ENCODE peak calls at places on chromosomes 1 and 21, in seven cellular contexts. One of them, this sample, is unnamed.

GRCh38 chr1:157776971-157777386 is at the start of gene FCRL2:
- DNase-seq in IMR-90: no peak
- DNase-seq in body of pancreas: no peak
- DNase-seq in pancreas: no peak
- DNase-seq in cardiac muscle cell: no peak
- DNase-seq in lung: no peak
- DNase-seq in heart right ventricle: no peak
- DNase-seq in this sample: no peak

GRCh38 chr1:156870734-156871133 is 10.1 kb downstream of the NTRK1 start:
- DNase-seq in IMR-90: peak; percentile 93
- DNase-seq in body of pancreas: no peak
- DNase-seq in pancreas: no peak
- DNase-seq in cardiac muscle cell: no peak
- DNase-seq in lung: no peak
- DNase-seq in heart right ventricle: no peak
- DNase-seq in this sample: peak; percentile 51

GRCh38 chr1:222928212-222928611 is 113.4 kb downstream of the DISP1 start:
- DNase-seq in IMR-90: peak; percentile 21
- DNase-seq in body of pancreas: peak; percentile 79
- DNase-seq in pancreas: peak; percentile 62
- DNase-seq in cardiac muscle cell: peak; percentile 91
- DNase-seq in lung: peak; percentile 49
- DNase-seq in heart right ventricle: peak; percentile 53
- DNase-seq in this sample: no peak

GRCh38 chr1:147292635-147293251 is 50.3 kb downstream of the CHD1L start:
- DNase-seq in IMR-90: peak; percentile 99
- DNase-seq in body of pancreas: no peak
- DNase-seq in pancreas: no peak
- DNase-seq in cardiac muscle cell: no peak
- DNase-seq in lung: no peak
- DNase-seq in heart right ventricle: no peak
- DNase-seq in this sample: peak; percentile 86

GRCh38 chr1:4004635-4005430 is 104.8 kb upstream of the C1orf174 start:
- DNase-seq in IMR-90: no peak
- DNase-seq in body of pancreas: no peak
- DNase-seq in pancreas: no peak
- DNase-seq in cardiac muscle cell: no peak
- DNase-seq in lung: no peak
- DNase-seq in heart right ventricle: no peak
- DNase-seq in this sample: no peak

GRCh38 chr1:55053265-55053954 is 14.1 kb downstream of the PCSK9 start:
- DNase-seq in IMR-90: no peak
- DNase-seq in body of pancreas: peak; percentile 40
- DNase-seq in pancreas: no peak
- DNase-seq in cardiac muscle cell: no peak
- DNase-seq in lung: peak; percentile 42
- DNase-seq in heart right ventricle: no peak
- DNase-seq in this sample: no peak

GRCh38 chr1:178086294-178087255 is 7.3 kb upstream of the RASAL2 start:
- DNase-seq in IMR-90: peak; percentile 75
- DNase-seq in body of pancreas: peak; percentile 9
- DNase-seq in pancreas: no peak
- DNase-seq in cardiac muscle cell: no peak
- DNase-seq in lung: peak; percentile 44
- DNase-seq in heart right ventricle: no peak
- DNase-seq in this sample: no peak

GRCh38 chr1:119228318-119228717 is 87.9 kb upstream of the WARS2 start:
- DNase-seq in IMR-90: no peak
- DNase-seq in body of pancreas: no peak
- DNase-seq in pancreas: no peak
- DNase-seq in cardiac muscle cell: no peak
- DNase-seq in lung: no peak
- DNase-seq in heart right ventricle: no peak
- DNase-seq in this sample: no peak

GRCh38 chr1:37159102-37159501 is 124.8 kb upstream of the GRIK3 start:
- DNase-seq in IMR-90: no peak
- DNase-seq in body of pancreas: no peak
- DNase-seq in pancreas: no peak
- DNase-seq in cardiac muscle cell: no peak
- DNase-seq in lung: no peak
- DNase-seq in heart right ventricle: no peak
- DNase-seq in this sample: no peak

GRCh38 chr1:16981269-16981849 is 939 bp upstream of the MFAP2 start:
- DNase-seq in IMR-90: peak; percentile 92
- DNase-seq in body of pancreas: no peak
- DNase-seq in pancreas: no peak
- DNase-seq in cardiac muscle cell: no peak
- DNase-seq in lung: no peak
- DNase-seq in heart right ventricle: no peak
- DNase-seq in this sample: peak; percentile 64

GRCh38 chr1:230632273-230632873 is 9.9 kb upstream of the COG2 start:
- DNase-seq in IMR-90: peak; percentile 24
- DNase-seq in body of pancreas: peak; percentile 54
- DNase-seq in pancreas: no peak
- DNase-seq in cardiac muscle cell: peak; percentile 60
- DNase-seq in lung: no peak
- DNase-seq in heart right ventricle: no peak
- DNase-seq in this sample: no peak

GRCh38 chr1:115668579-115668978 is 26.8 kb downstream of the VANGL1 start:
- DNase-seq in IMR-90: peak; percentile 57
- DNase-seq in body of pancreas: no peak
- DNase-seq in pancreas: no peak
- DNase-seq in cardiac muscle cell: no peak
- DNase-seq in lung: no peak
- DNase-seq in heart right ventricle: no peak
- DNase-seq in this sample: no peak

GRCh38 chr21:10521091-10521598 is at the start of gene TPTE:
- DNase-seq in IMR-90: no peak
- DNase-seq in body of pancreas: no peak
- DNase-seq in pancreas: no peak
- DNase-seq in cardiac muscle cell: no peak
- DNase-seq in lung: no peak
- DNase-seq in heart right ventricle: no peak
- DNase-seq in this sample: no peak

GRCh38 chr1:9434247-9434646 is 105.0 kb upstream of the SLC25A33 start:
- DNase-seq in IMR-90: no peak
- DNase-seq in body of pancreas: no peak
- DNase-seq in pancreas: no peak
- DNase-seq in cardiac muscle cell: no peak
- DNase-seq in lung: no peak
- DNase-seq in heart right ventricle: no peak
- DNase-seq in this sample: no peak

GRCh38 chr1:160124709-160125478 is 9.3 kb downstream of the ATP1A2 start:
- DNase-seq in IMR-90: peak; percentile 89
- DNase-seq in body of pancreas: peak; percentile 30
- DNase-seq in pancreas: no peak
- DNase-seq in cardiac muscle cell: no peak
- DNase-seq in lung: peak; percentile 35
- DNase-seq in heart right ventricle: no peak
- DNase-seq in this sample: peak; percentile 76

GRCh38 chr1:15148004-15148403 is 5.5 kb upstream of the TMEM51 start:
- DNase-seq in IMR-90: no peak
- DNase-seq in body of pancreas: no peak
- DNase-seq in pancreas: no peak
- DNase-seq in cardiac muscle cell: no peak
- DNase-seq in lung: no peak
- DNase-seq in heart right ventricle: no peak
- DNase-seq in this sample: no peak

GRCh38 chr1:117366982-117367768 is at the start of gene MAN1A2:
- DNase-seq in IMR-90: peak; percentile 69
- DNase-seq in body of pancreas: peak; percentile 95
- DNase-seq in pancreas: peak; percentile 93
- DNase-seq in cardiac muscle cell: peak; percentile 85
- DNase-seq in lung: peak; percentile 90
- DNase-seq in heart right ventricle: peak; percentile 91
- DNase-seq in this sample: no peak

GRCh38 chr1:8194481-8195227 is 123.3 kb upstream of the SLC45A1 start:
- DNase-seq in IMR-90: peak; percentile 67
- DNase-seq in body of pancreas: no peak
- DNase-seq in pancreas: no peak
- DNase-seq in cardiac muscle cell: no peak
- DNase-seq in lung: no peak
- DNase-seq in heart right ventricle: no peak
- DNase-seq in this sample: no peak

GRCh38 chr1:10495475-10495817 is 20.7 kb downstream of the PEX14 start:
- DNase-seq in IMR-90: no peak
- DNase-seq in body of pancreas: no peak
- DNase-seq in pancreas: no peak
- DNase-seq in cardiac muscle cell: no peak
- DNase-seq in lung: no peak
- DNase-seq in heart right ventricle: no peak
- DNase-seq in this sample: no peak

GRCh38 chr1:231233735-231234417 is 7.1 kb upstream of the GNPAT start:
- DNase-seq in IMR-90: no peak
- DNase-seq in body of pancreas: peak; percentile 78
- DNase-seq in pancreas: peak; percentile 46
- DNase-seq in cardiac muscle cell: no peak
- DNase-seq in lung: no peak
- DNase-seq in heart right ventricle: no peak
- DNase-seq in this sample: no peak

GRCh38 chr1:1430114-1430982 is 5.1 kb upstream of the VWA1 start:
- DNase-seq in IMR-90: peak; percentile 50
- DNase-seq in body of pancreas: peak; percentile 88
- DNase-seq in pancreas: peak; percentile 89
- DNase-seq in cardiac muscle cell: peak; percentile 36
- DNase-seq in lung: peak; percentile 63
- DNase-seq in heart right ventricle: peak; percentile 89
- DNase-seq in this sample: no peak

GRCh38 chr1:225532240-225532944 is 104.6 kb upstream of the LBR start:
- DNase-seq in IMR-90: no peak
- DNase-seq in body of pancreas: no peak
- DNase-seq in pancreas: no peak
- DNase-seq in cardiac muscle cell: no peak
- DNase-seq in lung: no peak
- DNase-seq in heart right ventricle: no peak
- DNase-seq in this sample: no peak

GRCh38 chr1:231748744-231749143 is 122.2 kb downstream of the DISC1 start:
- DNase-seq in IMR-90: peak; percentile 10
- DNase-seq in body of pancreas: no peak
- DNase-seq in pancreas: no peak
- DNase-seq in cardiac muscle cell: peak; percentile 57
- DNase-seq in lung: no peak
- DNase-seq in heart right ventricle: no peak
- DNase-seq in this sample: no peak

GRCh38 chr1:17998889-17999288 is 108.7 kb upstream of the IGSF21 start:
- DNase-seq in IMR-90: peak; percentile 4
- DNase-seq in body of pancreas: no peak
- DNase-seq in pancreas: no peak
- DNase-seq in cardiac muscle cell: no peak
- DNase-seq in lung: no peak
- DNase-seq in heart right ventricle: no peak
- DNase-seq in this sample: no peak

GRCh38 chr1:234589064-234589765 is 20.8 kb downstream of the IRF2BP2 start:
- DNase-seq in IMR-90: no peak
- DNase-seq in body of pancreas: no peak
- DNase-seq in pancreas: no peak
- DNase-seq in cardiac muscle cell: no peak
- DNase-seq in lung: no peak
- DNase-seq in heart right ventricle: no peak
- DNase-seq in this sample: no peak

DNA sequence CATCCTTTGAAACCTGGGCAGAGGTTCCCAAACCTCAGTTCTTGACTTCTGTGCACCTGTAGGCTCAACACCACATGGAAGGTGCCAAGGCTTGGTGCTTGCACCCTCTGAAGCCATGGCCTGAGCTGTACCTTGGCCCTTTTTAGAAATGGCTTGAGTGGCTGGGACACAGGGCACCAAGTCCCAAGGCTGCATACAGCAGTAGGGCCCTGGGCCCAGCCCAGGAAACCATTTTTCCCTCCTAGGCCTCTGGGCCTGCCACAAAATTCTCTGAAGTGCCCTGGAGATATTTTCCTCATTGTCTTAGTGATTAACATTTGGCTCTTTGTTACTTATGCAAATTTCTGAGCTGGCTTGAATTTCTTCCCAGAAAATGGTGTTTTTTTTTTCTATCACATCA is 65.6 kb upstream of the ACTRT2 start:
- DNase-seq in IMR-90: no peak
- DNase-seq in body of pancreas: no peak
- DNase-seq in pancreas: no peak
- DNase-seq in cardiac muscle cell: no peak
- DNase-seq in lung: no peak
- DNase-seq in heart right ventricle: no peak
- DNase-seq in this sample: no peak
- H3K9me3 ChIP-seq in IMR-90: peaks cover 34% of the 10 kb centered on the region
- H3K9me3 ChIP-seq in body of pancreas: no peaks in the 10 kb centered on the region
- H3K9me3 ChIP-seq in pancreas: no peaks in the 10 kb centered on the region
- H3K9me3 ChIP-seq in cardiac muscle cell: no peaks in the 10 kb centered on the region
- H3K9me3 ChIP-seq in lung: no peaks in the 10 kb centered on the region
- H3K9me3 ChIP-seq in heart right ventricle: peaks cover 53% of the 10 kb centered on the region
- H3K9me3 ChIP-seq in this sample: peaks cover 57% of the 10 kb centered on the region

DNA sequence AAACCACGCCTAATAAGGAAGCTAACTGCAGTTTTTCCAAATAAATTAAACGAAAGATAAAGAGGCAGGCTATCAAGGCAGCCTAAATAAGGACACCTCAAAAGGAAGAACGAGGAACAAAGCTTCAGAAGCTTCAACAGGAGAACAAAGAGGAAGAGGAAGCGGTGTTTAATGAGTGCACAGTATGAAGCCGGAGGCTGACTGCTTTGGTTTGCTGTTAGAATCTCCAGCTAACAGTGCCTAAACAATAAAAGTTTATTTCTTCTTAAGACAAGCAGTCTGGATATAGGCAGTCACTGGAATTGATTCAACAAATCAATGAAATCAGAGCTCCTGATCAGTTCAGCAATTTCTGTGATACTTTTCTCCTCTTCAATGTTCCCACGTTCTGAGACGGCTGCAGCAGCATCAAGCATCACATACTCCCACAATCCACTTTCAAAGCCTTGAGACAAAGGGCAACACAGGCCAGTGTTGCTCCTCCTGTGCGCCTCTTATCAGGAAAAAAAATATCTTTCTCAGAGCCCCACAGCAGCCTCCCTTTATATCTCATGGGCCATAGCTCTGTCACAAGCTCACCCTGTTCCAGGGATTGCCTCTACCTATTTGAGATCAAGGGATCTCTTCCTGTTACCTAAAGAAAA is 365.6 kb upstream of the ST6GALNAC5 start:
- DNase-seq in IMR-90: no peak
- DNase-seq in body of pancreas: no peak
- DNase-seq in pancreas: no peak
- DNase-seq in cardiac muscle cell: no peak
- DNase-seq in lung: no peak
- DNase-seq in heart right ventricle: no peak
- DNase-seq in this sample: no peak
- H3K27ac ChIP-seq in IMR-90: no peak overlapping the region
- H3K27ac ChIP-seq in body of pancreas: no peak overlapping the region
- H3K27ac ChIP-seq in pancreas: no peak overlapping the region
- H3K27ac ChIP-seq in cardiac muscle cell: no peak overlapping the region
- H3K27ac ChIP-seq in lung: no peak overlapping the region
- H3K27ac ChIP-seq in heart right ventricle: no peak overlapping the region
- H3K27ac ChIP-seq in this sample: no peak overlapping the region

GRCh38 chr1:179194068-179194537 is 35.4 kb downstream of the ABL2 start:
- DNase-seq in IMR-90: no peak
- DNase-seq in body of pancreas: no peak
- DNase-seq in pancreas: no peak
- DNase-seq in cardiac muscle cell: no peak
- DNase-seq in lung: no peak
- DNase-seq in heart right ventricle: no peak
- DNase-seq in this sample: no peak
- TF ChIP-seq CTCF in IMR-90: no peak
- TF ChIP-seq CTCF in body of pancreas: no peak
- TF ChIP-seq CTCF in pancreas: no peak
- TF ChIP-seq CTCF in cardiac muscle cell: no peak
- TF ChIP-seq CTCF in lung: no peak
- TF ChIP-seq CTCF in heart right ventricle: no peak
- TF ChIP-seq CTCF in this sample: no peak

GRCh38 chr1:173554541-173555250 is 48.2 kb downstream of the SLC9C2 start:
- DNase-seq in IMR-90: no peak
- DNase-seq in body of pancreas: no peak
- DNase-seq in pancreas: no peak
- DNase-seq in cardiac muscle cell: no peak
- DNase-seq in lung: no peak
- DNase-seq in heart right ventricle: no peak
- DNase-seq in this sample: no peak
- H3K9me3 ChIP-seq in IMR-90: no peaks in the 10 kb centered on the region
- H3K9me3 ChIP-seq in body of pancreas: no peaks in the 10 kb centered on the region
- H3K9me3 ChIP-seq in pancreas: no peaks in the 10 kb centered on the region
- H3K9me3 ChIP-seq in cardiac muscle cell: no peaks in the 10 kb centered on the region
- H3K9me3 ChIP-seq in lung: no peaks in the 10 kb centered on the region
- H3K9me3 ChIP-seq in heart right ventricle: no peaks in the 10 kb centered on the region
- H3K9me3 ChIP-seq in this sample: no peaks in the 10 kb centered on the region